ENCODE peak calls at places on chromosomes 6 and 20, in nine cellular contexts. One of them, this sample, is unnamed.

GRCh38 chr6:44049163-44049988 is 77.9 kb downstream of the MRPL14 start:
- DNase-seq in esophagus muscularis mucosa: no peak
- DNase-seq in suprapubic skin: no peak
- DNase-seq in ovary: no peak
- DNase-seq in PC-9: no peak
- DNase-seq in CD4-positive, alpha-beta T cell: no peak
- DNase-seq in heart right ventricle: no peak
- DNase-seq in GM06990: no peak
- DNase-seq in fibroblast of lung: peak; percentile 85
- DNase-seq in this sample: no peak

GRCh38 chr20:20594171-20594530 is 118.3 kb downstream of the RALGAPA2 start:
- DNase-seq in CD4-positive, alpha-beta T cell: no peak
- DNase-seq in fibroblast of lung: peak; percentile 73
- DNase-seq in ovary: no peak
- DNase-seq in heart right ventricle: no peak
- DNase-seq in suprapubic skin: no peak
- DNase-seq in GM06990: no peak
- DNase-seq in esophagus muscularis mucosa: no peak
- DNase-seq in PC-9: no peak
- DNase-seq in this sample: peak; percentile 51

GRCh38 chr6:152112503-152113261 is 305.2 kb downstream of the ESR1 start:
- DNase-seq in GM06990: no peak
- DNase-seq in esophagus muscularis mucosa: no peak
- DNase-seq in CD4-positive, alpha-beta T cell: no peak
- DNase-seq in PC-9: no peak
- DNase-seq in fibroblast of lung: no peak
- DNase-seq in ovary: no peak
- DNase-seq in heart right ventricle: peak; percentile 76
- DNase-seq in suprapubic skin: no peak
- DNase-seq in this sample: no peak

GRCh38 chr6:42137192-42137753 is 5.1 kb downstream of the C6orf132 start:
- DNase-seq in PC-9: peak; percentile 71
- DNase-seq in GM06990: no peak
- DNase-seq in CD4-positive, alpha-beta T cell: no peak
- DNase-seq in heart right ventricle: no peak
- DNase-seq in suprapubic skin: no peak
- DNase-seq in esophagus muscularis mucosa: no peak
- DNase-seq in ovary: no peak
- DNase-seq in fibroblast of lung: no peak
- DNase-seq in this sample: no peak

GRCh38 chr6:40640591-40641293 is 53.6 kb upstream of the LRFN2 start:
- DNase-seq in heart right ventricle: no peak
- DNase-seq in suprapubic skin: no peak
- DNase-seq in GM06990: no peak
- DNase-seq in fibroblast of lung: no peak
- DNase-seq in CD4-positive, alpha-beta T cell: peak; percentile 2
- DNase-seq in ovary: peak; percentile 81
- DNase-seq in PC-9: no peak
- DNase-seq in esophagus muscularis mucosa: no peak
- DNase-seq in this sample: no peak

GRCh38 chr20:57594092-57594911 is 25.9 kb downstream of the ZBP1 start:
- DNase-seq in esophagus muscularis mucosa: no peak
- DNase-seq in heart right ventricle: peak; percentile 61
- DNase-seq in GM06990: peak; percentile 35
- DNase-seq in suprapubic skin: no peak
- DNase-seq in ovary: peak; percentile 69
- DNase-seq in fibroblast of lung: peak; percentile 36
- DNase-seq in PC-9: peak; percentile 56
- DNase-seq in CD4-positive, alpha-beta T cell: peak; percentile 42
- DNase-seq in this sample: peak; percentile 37

GRCh38 chr6:157229219-157229607 is 94.1 kb downstream of the TMEM242 start:
- DNase-seq in PC-9: no peak
- DNase-seq in fibroblast of lung: no peak
- DNase-seq in ovary: no peak
- DNase-seq in heart right ventricle: no peak
- DNase-seq in GM06990: no peak
- DNase-seq in suprapubic skin: no peak
- DNase-seq in esophagus muscularis mucosa: no peak
- DNase-seq in CD4-positive, alpha-beta T cell: no peak
- DNase-seq in this sample: no peak

GRCh38 chr20:5919634-5920544 is 30.4 kb downstream of the TRMT6 start:
- DNase-seq in PC-9: no peak
- DNase-seq in suprapubic skin: no peak
- DNase-seq in fibroblast of lung: no peak
- DNase-seq in GM06990: no peak
- DNase-seq in esophagus muscularis mucosa: peak; percentile 53
- DNase-seq in ovary: no peak
- DNase-seq in CD4-positive, alpha-beta T cell: no peak
- DNase-seq in heart right ventricle: no peak
- DNase-seq in this sample: peak; percentile 4

GRCh38 chr20:50338479-50339195 is 148.0 kb downstream of the CEBPB start:
- DNase-seq in PC-9: no peak
- DNase-seq in ovary: peak; percentile 28
- DNase-seq in CD4-positive, alpha-beta T cell: no peak
- DNase-seq in esophagus muscularis mucosa: no peak
- DNase-seq in heart right ventricle: no peak
- DNase-seq in suprapubic skin: no peak
- DNase-seq in fibroblast of lung: no peak
- DNase-seq in GM06990: peak; percentile 83
- DNase-seq in this sample: no peak

GRCh38 chr20:2751868-2752630 is 48.4 kb downstream of the CPXM1 start:
- DNase-seq in PC-9: peak; percentile 29
- DNase-seq in CD4-positive, alpha-beta T cell: peak; percentile 35
- DNase-seq in esophagus muscularis mucosa: no peak
- DNase-seq in suprapubic skin: no peak
- DNase-seq in ovary: peak; percentile 73
- DNase-seq in heart right ventricle: peak; percentile 45
- DNase-seq in fibroblast of lung: no peak
- DNase-seq in GM06990: no peak
- DNase-seq in this sample: peak; percentile 60

GRCh38 chr6:45415315-45415714 is 37.6 kb upstream of the SUPT3H start:
- DNase-seq in fibroblast of lung: no peak
- DNase-seq in heart right ventricle: no peak
- DNase-seq in PC-9: no peak
- DNase-seq in ovary: no peak
- DNase-seq in CD4-positive, alpha-beta T cell: no peak
- DNase-seq in GM06990: no peak
- DNase-seq in esophagus muscularis mucosa: no peak
- DNase-seq in suprapubic skin: no peak
- DNase-seq in this sample: no peak

GRCh38 chr6:36677059-36677749 is 1.3 kb upstream of the CDKN1A start:
- DNase-seq in GM06990: no peak
- DNase-seq in heart right ventricle: no peak
- DNase-seq in ovary: no peak
- DNase-seq in fibroblast of lung: no peak
- DNase-seq in esophagus muscularis mucosa: no peak
- DNase-seq in PC-9: no peak
- DNase-seq in CD4-positive, alpha-beta T cell: no peak
- DNase-seq in suprapubic skin: no peak
- DNase-seq in this sample: no peak

GRCh38 chr6:39092124-39092523 is 22.9 kb downstream of the SAYSD1 start:
- DNase-seq in ovary: no peak
- DNase-seq in PC-9: no peak
- DNase-seq in fibroblast of lung: no peak
- DNase-seq in heart right ventricle: no peak
- DNase-seq in GM06990: no peak
- DNase-seq in esophagus muscularis mucosa: peak; percentile 60
- DNase-seq in CD4-positive, alpha-beta T cell: no peak
- DNase-seq in suprapubic skin: no peak
- DNase-seq in this sample: peak; percentile 10

GRCh38 chr6:22892452-22892851 is 323.1 kb downstream of the HDGFL1 start:
- DNase-seq in fibroblast of lung: peak; percentile 97
- DNase-seq in PC-9: peak; percentile 53
- DNase-seq in CD4-positive, alpha-beta T cell: no peak
- DNase-seq in GM06990: no peak
- DNase-seq in ovary: no peak
- DNase-seq in suprapubic skin: no peak
- DNase-seq in esophagus muscularis mucosa: no peak
- DNase-seq in heart right ventricle: no peak
- DNase-seq in this sample: peak; percentile 41

GRCh38 chr20:37598101-37598530 is 70.4 kb upstream of the BLCAP start:
- DNase-seq in PC-9: no peak
- DNase-seq in heart right ventricle: no peak
- DNase-seq in fibroblast of lung: no peak
- DNase-seq in esophagus muscularis mucosa: no peak
- DNase-seq in ovary: no peak
- DNase-seq in suprapubic skin: no peak
- DNase-seq in GM06990: no peak
- DNase-seq in CD4-positive, alpha-beta T cell: no peak
- DNase-seq in this sample: peak; percentile 41

GRCh38 chr20:57139342-57140093 is 126.9 kb downstream of the BMP7 start:
- DNase-seq in esophagus muscularis mucosa: no peak
- DNase-seq in GM06990: no peak
- DNase-seq in CD4-positive, alpha-beta T cell: no peak
- DNase-seq in heart right ventricle: no peak
- DNase-seq in fibroblast of lung: no peak
- DNase-seq in PC-9: no peak
- DNase-seq in suprapubic skin: no peak
- DNase-seq in ovary: no peak
- DNase-seq in this sample: no peak

DNA sequence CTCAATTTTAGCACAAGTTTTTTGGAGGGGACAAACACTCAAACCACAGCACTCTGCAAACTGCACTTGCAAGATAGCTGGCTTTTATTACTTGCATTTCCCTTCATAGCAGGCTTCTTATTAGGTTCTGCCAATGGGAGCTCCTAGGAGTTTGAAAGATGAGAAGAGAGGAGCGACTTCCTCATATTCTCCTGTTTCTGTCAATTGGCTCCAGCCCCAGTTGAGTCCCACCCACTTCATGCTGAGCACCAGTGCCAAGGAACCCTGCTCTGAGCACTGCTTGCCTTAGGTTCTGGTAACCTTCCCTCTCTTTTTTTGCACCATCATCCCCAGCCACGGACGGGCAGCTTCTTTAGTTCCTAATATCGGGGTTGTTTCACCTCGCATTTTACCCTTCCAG is 67.9 kb downstream of the PSMB1 start:
- DNase-seq in PC-9: no peak
- DNase-seq in CD4-positive, alpha-beta T cell: no peak
- DNase-seq in GM06990: no peak
- DNase-seq in fibroblast of lung: no peak
- DNase-seq in heart right ventricle: no peak
- DNase-seq in esophagus muscularis mucosa: no peak
- DNase-seq in ovary: no peak
- DNase-seq in suprapubic skin: no peak
- DNase-seq in this sample: peak; percentile 63
- H3K27me3 ChIP-seq in PC-9: peaks cover 93% of the 10 kb centered on the region
- H3K27me3 ChIP-seq in CD4-positive, alpha-beta T cell: peaks cover 15% of the 10 kb centered on the region
- H3K27me3 ChIP-seq in GM06990: no peaks in the 10 kb centered on the region
- H3K27me3 ChIP-seq in fibroblast of lung: no peaks in the 10 kb centered on the region
- H3K27me3 ChIP-seq in heart right ventricle: no peaks in the 10 kb centered on the region
- H3K27me3 ChIP-seq in esophagus muscularis mucosa: no peaks in the 10 kb centered on the region
- H3K27me3 ChIP-seq in ovary: no peaks in the 10 kb centered on the region
- H3K27me3 ChIP-seq in suprapubic skin: peaks cover 3% of the 10 kb centered on the region
- H3K27me3 ChIP-seq in this sample: no peaks in the 10 kb centered on the region

GRCh38 chr6:108947114-108947854 is 99.1 kb downstream of the ARMC2 start:
- DNase-seq in heart right ventricle: no peak
- DNase-seq in ovary: no peak
- DNase-seq in fibroblast of lung: peak; percentile 89
- DNase-seq in CD4-positive, alpha-beta T cell: no peak
- DNase-seq in PC-9: peak; percentile 54
- DNase-seq in GM06990: no peak
- DNase-seq in esophagus muscularis mucosa: peak; percentile 72
- DNase-seq in suprapubic skin: no peak
- DNase-seq in this sample: no peak
- TF ChIP-seq CTCF in heart right ventricle: no peak
- TF ChIP-seq CTCF in ovary: no peak
- TF ChIP-seq CTCF in fibroblast of lung: no peak
- TF ChIP-seq CTCF in CD4-positive, alpha-beta T cell: no peak
- TF ChIP-seq CTCF in PC-9: no peak
- TF ChIP-seq CTCF in GM06990: no peak
- TF ChIP-seq CTCF in esophagus muscularis mucosa: no peak
- TF ChIP-seq CTCF in suprapubic skin: no peak
- TF ChIP-seq CTCF in this sample: no peak

GRCh38 chr6:170291271-170292110 is 613 bp upstream of the DLL1 start:
- DNase-seq in GM06990: no peak
- DNase-seq in esophagus muscularis mucosa: no peak
- DNase-seq in heart right ventricle: peak; percentile 82
- DNase-seq in suprapubic skin: peak; percentile 89
- DNase-seq in CD4-positive, alpha-beta T cell: peak; percentile 37
- DNase-seq in fibroblast of lung: no peak
- DNase-seq in ovary: no peak
- DNase-seq in PC-9: no peak
- DNase-seq in this sample: peak; percentile 62
- H3K27me3 ChIP-seq in GM06990: peaks cover 8% of the 10 kb centered on the region
- H3K27me3 ChIP-seq in esophagus muscularis mucosa: peaks cover 78% of the 10 kb centered on the region
- H3K27me3 ChIP-seq in heart right ventricle: peaks cover 62% of the 10 kb centered on the region
- H3K27me3 ChIP-seq in suprapubic skin: peaks cover 32% of the 10 kb centered on the region
- H3K27me3 ChIP-seq in CD4-positive, alpha-beta T cell: peaks cover 45% of the 10 kb centered on the region
- H3K27me3 ChIP-seq in fibroblast of lung: peaks cover 60% of the 10 kb centered on the region
- H3K27me3 ChIP-seq in ovary: peaks cover 3% of the 10 kb centered on the region
- H3K27me3 ChIP-seq in PC-9: peaks cover 56% of the 10 kb centered on the region
- H3K27me3 ChIP-seq in this sample: peaks cover 79% of the 10 kb centered on the region

GRCh38 chr20:63790572-63791168 is 40.4 kb downstream of the ZBTB46 start:
- DNase-seq in GM06990: no peak
- DNase-seq in esophagus muscularis mucosa: no peak
- DNase-seq in PC-9: no peak
- DNase-seq in suprapubic skin: no peak
- DNase-seq in CD4-positive, alpha-beta T cell: no peak
- DNase-seq in ovary: no peak
- DNase-seq in fibroblast of lung: no peak
- DNase-seq in heart right ventricle: no peak
- DNase-seq in this sample: no peak

GRCh38 chr20:63787302-63787701 is 43.8 kb downstream of the ZBTB46 start:
- DNase-seq in PC-9: no peak
- DNase-seq in GM06990: no peak
- DNase-seq in suprapubic skin: no peak
- DNase-seq in CD4-positive, alpha-beta T cell: no peak
- DNase-seq in heart right ventricle: peak; percentile 49
- DNase-seq in ovary: no peak
- DNase-seq in esophagus muscularis mucosa: no peak
- DNase-seq in fibroblast of lung: no peak
- DNase-seq in this sample: no peak

GRCh38 chr20:63789836-63790571 is 41.1 kb downstream of the ZBTB46 start:
- DNase-seq in GM06990: no peak
- DNase-seq in heart right ventricle: no peak
- DNase-seq in suprapubic skin: no peak
- DNase-seq in PC-9: no peak
- DNase-seq in fibroblast of lung: no peak
- DNase-seq in CD4-positive, alpha-beta T cell: no peak
- DNase-seq in ovary: no peak
- DNase-seq in esophagus muscularis mucosa: no peak
- DNase-seq in this sample: no peak

GRCh38 chr20:63785646-63786255 is 45.3 kb downstream of the ZBTB46 start:
- DNase-seq in GM06990: no peak
- DNase-seq in PC-9: no peak
- DNase-seq in esophagus muscularis mucosa: no peak
- DNase-seq in CD4-positive, alpha-beta T cell: no peak
- DNase-seq in suprapubic skin: no peak
- DNase-seq in ovary: no peak
- DNase-seq in heart right ventricle: no peak
- DNase-seq in fibroblast of lung: no peak
- DNase-seq in this sample: no peak

DNA sequence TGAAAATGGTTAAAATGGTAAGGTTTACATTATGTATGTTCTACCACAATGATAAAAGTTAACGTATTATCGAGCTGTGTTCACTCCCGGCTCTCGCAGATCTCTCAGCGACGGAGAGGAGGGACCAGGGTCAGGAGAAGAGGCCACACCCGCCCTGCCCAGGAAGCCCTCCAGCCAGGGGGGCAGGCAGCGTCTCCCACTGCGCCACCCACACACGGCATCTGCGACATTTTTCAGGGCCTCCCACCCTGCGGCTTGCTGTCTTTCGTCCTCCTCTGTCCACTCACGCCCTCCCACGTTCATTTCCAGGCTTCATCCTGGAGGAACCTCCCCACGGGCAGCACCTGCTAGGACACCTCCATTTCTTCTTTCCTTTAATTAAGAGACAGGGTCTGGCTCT is 43.3 kb downstream of the ZBTB46 start:
- DNase-seq in GM06990: no peak
- DNase-seq in suprapubic skin: no peak
- DNase-seq in CD4-positive, alpha-beta T cell: no peak
- DNase-seq in esophagus muscularis mucosa: no peak
- DNase-seq in ovary: no peak
- DNase-seq in heart right ventricle: no peak
- DNase-seq in fibroblast of lung: no peak
- DNase-seq in PC-9: no peak
- DNase-seq in this sample: no peak
- TF ChIP-seq CTCF in GM06990: no peak
- TF ChIP-seq CTCF in suprapubic skin: no peak
- TF ChIP-seq CTCF in CD4-positive, alpha-beta T cell: no peak
- TF ChIP-seq CTCF in esophagus muscularis mucosa: no peak
- TF ChIP-seq CTCF in ovary: no peak
- TF ChIP-seq CTCF in heart right ventricle: no peak
- TF ChIP-seq CTCF in fibroblast of lung: no peak
- TF ChIP-seq CTCF in PC-9: no peak
- TF ChIP-seq CTCF in this sample: no peak

This sample was measured in A673.